ENCODE peak calls at places on chromosome 18, in nine cellular contexts. R is foreskin fibroblast; J is frontal cortex; N is iPS DF 6.9; A is activated CD8-positive, alpha-beta memory T cell treated with anti-CD3 and anti-CD28 coated beads for 24 hours; M is stimulated activated CD8-positive, alpha-beta memory T cell treated with anti-CD3 and anti-CD28 coated beads, Interleukin-15, amount 100 ng/mL, for 1 hour; E is erythroblast; F is T follicular helper cell; P is GM12865. X is an unnamed sample.

GRCh38 chr18:56593906-56594305 is 44.5 kb downstream of the TXNL1 start:
- DNase-seq in P (no peak), R (peak), E (no peak), N (no peak), M (no peak), F (no peak), A (no peak), J (no peak), X (no peak)

GRCh38 chr18:63564021-63564420 is 21.9 kb downstream of the SERPINB12 start:
- DNase-seq in N (no peak), J (no peak), F (no peak), M (no peak), A (no peak), E (no peak), R (no peak), P (no peak), X (no peak)

GRCh38 chr18:36194719-36195315 is 7.5 kb downstream of the MOCOS start:
- DNase-seq in M (no peak), A (no peak), P (no peak), F (no peak), R (no peak), J (no peak), E (no peak), N (no peak), X (no peak)

GRCh38 chr18:76529433-76529811 is 34.4 kb upstream of the ZNF516 start:
- DNase-seq in A (no peak), R (no peak), E (no peak), P (no peak), J (no peak), M (no peak), F (no peak), N (no peak), X (no peak)

GRCh38 chr18:67104700-67105284 is 411.7 kb downstream of the DSEL start:
- DNase-seq in J (no peak), N (peak), F (peak), R (peak), A (peak), E (peak), M (no peak), P (peak), X (peak)

GRCh38 chr18:57445488-57446319 is 10.5 kb downstream of the ONECUT2 start:
- DNase-seq in E (peak), N (no peak), R (no peak), P (no peak), M (no peak), J (no peak), A (no peak), F (no peak), X (no peak)

GRCh38 chr18:41347057-41347456 is 608.0 kb upstream of the PIK3C3 start:
- DNase-seq in J (no peak), F (no peak), M (no peak), N (no peak), R (peak), P (no peak), E (no peak), A (no peak), X (no peak)

GRCh38 chr18:29313312-29313711 is 1136.4 kb upstream of the CDH2 start:
- DNase-seq in N (no peak), A (no peak), M (no peak), P (no peak), E (no peak), J (no peak), R (no peak), F (no peak), X (no peak)

GRCh38 chr18:54843302-54843701 is 15.0 kb downstream of the RAB27B start:
- DNase-seq in R (peak), P (no peak), N (no peak), A (no peak), M (no peak), E (no peak), J (no peak), F (no peak), X (no peak)

GRCh38 chr18:22683196-22683676 is 249.9 kb upstream of the RBBP8 start:
- DNase-seq in M (no peak), A (no peak), F (no peak), N (no peak), E (no peak), R (peak), P (no peak), J (no peak), X (peak)

GRCh38 chr18:56488739-56489138 is 149.7 kb downstream of the TXNL1 start:
- DNase-seq in F (no peak), R (no peak), M (no peak), E (no peak), A (no peak), J (no peak), P (no peak), N (no peak), X (no peak)